ENCODE peak calls at places on chromosome 21, in nine cellular contexts. One of them, this sample, is unnamed.

GRCh38 chr21:14603202-14603601 is 57.1 kb upstream of the SAMSN1 start:
- DNase-seq in stimulated activated CD4-positive, alpha-beta T cell treated with anti-CD3 and anti-CD28 coated beads, TNF-alpha, amount 100 ng/mL, for 1 hour: no peak
- DNase-seq in mesendoderm: no peak
- DNase-seq in NCI-H226: peak; percentile 84
- DNase-seq in MM.1S: no peak
- DNase-seq in iPS-NIHi11: no peak
- DNase-seq in fibroblast of the aortic adventitia: peak; percentile 80
- DNase-seq in ACHN: peak; percentile 50
- DNase-seq in germinal center: no peak
- DNase-seq in this sample: no peak

GRCh38 chr21:15050588-15051377 is 14.0 kb downstream of the NRIP1 start:
- DNase-seq in stimulated activated CD4-positive, alpha-beta T cell treated with anti-CD3 and anti-CD28 coated beads, TNF-alpha, amount 100 ng/mL, for 1 hour: no peak
- DNase-seq in mesendoderm: peak; percentile 50
- DNase-seq in NCI-H226: no peak
- DNase-seq in MM.1S: no peak
- DNase-seq in iPS-NIHi11: peak; percentile 34
- DNase-seq in fibroblast of the aortic adventitia: no peak
- DNase-seq in ACHN: no peak
- DNase-seq in germinal center: no peak
- DNase-seq in this sample: no peak

GRCh38 chr21:42568834-42569731 is 55.4 kb downstream of the SLC37A1 start:
- DNase-seq in stimulated activated CD4-positive, alpha-beta T cell treated with anti-CD3 and anti-CD28 coated beads, TNF-alpha, amount 100 ng/mL, for 1 hour: no peak
- DNase-seq in mesendoderm: no peak
- DNase-seq in NCI-H226: no peak
- DNase-seq in MM.1S: no peak
- DNase-seq in iPS-NIHi11: no peak
- DNase-seq in fibroblast of the aortic adventitia: no peak
- DNase-seq in ACHN: no peak
- DNase-seq in germinal center: no peak
- DNase-seq in this sample: no peak

GRCh38 chr21:43827015-43827611 is 37.7 kb downstream of the RRP1 start:
- DNase-seq in stimulated activated CD4-positive, alpha-beta T cell treated with anti-CD3 and anti-CD28 coated beads, TNF-alpha, amount 100 ng/mL, for 1 hour: no peak
- DNase-seq in mesendoderm: no peak
- DNase-seq in NCI-H226: peak; percentile 58
- DNase-seq in MM.1S: no peak
- DNase-seq in iPS-NIHi11: peak; percentile 6
- DNase-seq in fibroblast of the aortic adventitia: peak; percentile 65
- DNase-seq in ACHN: peak; percentile 72
- DNase-seq in germinal center: no peak
- DNase-seq in this sample: no peak

GRCh38 chr21:36159356-36159921 is 2.8 kb downstream of the DOP1B start:
- DNase-seq in stimulated activated CD4-positive, alpha-beta T cell treated with anti-CD3 and anti-CD28 coated beads, TNF-alpha, amount 100 ng/mL, for 1 hour: no peak
- DNase-seq in mesendoderm: no peak
- DNase-seq in NCI-H226: no peak
- DNase-seq in MM.1S: no peak
- DNase-seq in iPS-NIHi11: no peak
- DNase-seq in fibroblast of the aortic adventitia: no peak
- DNase-seq in ACHN: no peak
- DNase-seq in germinal center: no peak
- DNase-seq in this sample: no peak

GRCh38 chr21:45348591-45349327 is 56.2 kb upstream of the COL18A1 start:
- DNase-seq in stimulated activated CD4-positive, alpha-beta T cell treated with anti-CD3 and anti-CD28 coated beads, TNF-alpha, amount 100 ng/mL, for 1 hour: no peak
- DNase-seq in mesendoderm: no peak
- DNase-seq in NCI-H226: no peak
- DNase-seq in MM.1S: no peak
- DNase-seq in iPS-NIHi11: no peak
- DNase-seq in fibroblast of the aortic adventitia: no peak
- DNase-seq in ACHN: no peak
- DNase-seq in germinal center: no peak
- DNase-seq in this sample: no peak

GRCh38 chr21:15517394-15517793 is 212.4 kb upstream of the USP25 start:
- DNase-seq in stimulated activated CD4-positive, alpha-beta T cell treated with anti-CD3 and anti-CD28 coated beads, TNF-alpha, amount 100 ng/mL, for 1 hour: no peak
- DNase-seq in mesendoderm: no peak
- DNase-seq in NCI-H226: no peak
- DNase-seq in MM.1S: no peak
- DNase-seq in iPS-NIHi11: no peak
- DNase-seq in fibroblast of the aortic adventitia: no peak
- DNase-seq in ACHN: no peak
- DNase-seq in germinal center: no peak
- DNase-seq in this sample: no peak

GRCh38 chr21:41250519-41250918 is 66.1 kb upstream of the FAM3B start:
- DNase-seq in stimulated activated CD4-positive, alpha-beta T cell treated with anti-CD3 and anti-CD28 coated beads, TNF-alpha, amount 100 ng/mL, for 1 hour: no peak
- DNase-seq in mesendoderm: no peak
- DNase-seq in NCI-H226: no peak
- DNase-seq in MM.1S: no peak
- DNase-seq in iPS-NIHi11: no peak
- DNase-seq in fibroblast of the aortic adventitia: peak; percentile 38
- DNase-seq in ACHN: no peak
- DNase-seq in germinal center: no peak
- DNase-seq in this sample: no peak

GRCh38 chr21:35023396-35024070 is 25.6 kb downstream of the RUNX1 start:
- DNase-seq in stimulated activated CD4-positive, alpha-beta T cell treated with anti-CD3 and anti-CD28 coated beads, TNF-alpha, amount 100 ng/mL, for 1 hour: no peak
- DNase-seq in mesendoderm: no peak
- DNase-seq in NCI-H226: no peak
- DNase-seq in MM.1S: no peak
- DNase-seq in iPS-NIHi11: no peak
- DNase-seq in fibroblast of the aortic adventitia: no peak
- DNase-seq in ACHN: no peak
- DNase-seq in germinal center: no peak
- DNase-seq in this sample: no peak

GRCh38 chr21:16775056-16775455 is 737.8 kb upstream of the CXADR start:
- DNase-seq in stimulated activated CD4-positive, alpha-beta T cell treated with anti-CD3 and anti-CD28 coated beads, TNF-alpha, amount 100 ng/mL, for 1 hour: no peak
- DNase-seq in mesendoderm: peak; percentile 14
- DNase-seq in NCI-H226: no peak
- DNase-seq in MM.1S: no peak
- DNase-seq in iPS-NIHi11: no peak
- DNase-seq in fibroblast of the aortic adventitia: no peak
- DNase-seq in ACHN: no peak
- DNase-seq in germinal center: no peak
- DNase-seq in this sample: no peak

GRCh38 chr21:36803051-36803709 is 104.3 kb downstream of the SIM2 start:
- DNase-seq in stimulated activated CD4-positive, alpha-beta T cell treated with anti-CD3 and anti-CD28 coated beads, TNF-alpha, amount 100 ng/mL, for 1 hour: no peak
- DNase-seq in mesendoderm: peak; percentile 34
- DNase-seq in NCI-H226: no peak
- DNase-seq in MM.1S: no peak
- DNase-seq in iPS-NIHi11: no peak
- DNase-seq in fibroblast of the aortic adventitia: no peak
- DNase-seq in ACHN: no peak
- DNase-seq in germinal center: no peak
- DNase-seq in this sample: no peak

GRCh38 chr21:45747233-45747766 is 103.8 kb downstream of the PCBP3 start:
- DNase-seq in stimulated activated CD4-positive, alpha-beta T cell treated with anti-CD3 and anti-CD28 coated beads, TNF-alpha, amount 100 ng/mL, for 1 hour: no peak
- DNase-seq in mesendoderm: no peak
- DNase-seq in NCI-H226: no peak
- DNase-seq in MM.1S: no peak
- DNase-seq in iPS-NIHi11: no peak
- DNase-seq in fibroblast of the aortic adventitia: no peak
- DNase-seq in ACHN: no peak
- DNase-seq in germinal center: no peak
- DNase-seq in this sample: no peak

GRCh38 chr21:46667191-46667734 is 31.8 kb downstream of the PRMT2 start:
- DNase-seq in stimulated activated CD4-positive, alpha-beta T cell treated with anti-CD3 and anti-CD28 coated beads, TNF-alpha, amount 100 ng/mL, for 1 hour: no peak
- DNase-seq in mesendoderm: peak; percentile 49
- DNase-seq in NCI-H226: no peak
- DNase-seq in MM.1S: no peak
- DNase-seq in iPS-NIHi11: peak; percentile 60
- DNase-seq in fibroblast of the aortic adventitia: peak; percentile 25
- DNase-seq in ACHN: peak; percentile 31
- DNase-seq in germinal center: peak; percentile 17
- DNase-seq in this sample: peak; percentile 59

GRCh38 chr21:25898671-25899070 is 163.9 kb downstream of the GABPA start:
- DNase-seq in stimulated activated CD4-positive, alpha-beta T cell treated with anti-CD3 and anti-CD28 coated beads, TNF-alpha, amount 100 ng/mL, for 1 hour: no peak
- DNase-seq in mesendoderm: peak; percentile 83
- DNase-seq in NCI-H226: no peak
- DNase-seq in MM.1S: no peak
- DNase-seq in iPS-NIHi11: no peak
- DNase-seq in fibroblast of the aortic adventitia: peak; percentile 24
- DNase-seq in ACHN: no peak
- DNase-seq in germinal center: no peak
- DNase-seq in this sample: no peak

GRCh38 chr21:26732442-26733221 is 112.6 kb downstream of the ADAMTS1 start:
- DNase-seq in stimulated activated CD4-positive, alpha-beta T cell treated with anti-CD3 and anti-CD28 coated beads, TNF-alpha, amount 100 ng/mL, for 1 hour: no peak
- DNase-seq in mesendoderm: peak; percentile 89
- DNase-seq in NCI-H226: peak; percentile 24
- DNase-seq in MM.1S: no peak
- DNase-seq in iPS-NIHi11: peak; percentile 28
- DNase-seq in fibroblast of the aortic adventitia: peak; percentile 67
- DNase-seq in ACHN: peak; percentile 41
- DNase-seq in germinal center: no peak
- DNase-seq in this sample: no peak